ENCODE peak calls at places on chromosomes 13 and 19, in seven cellular contexts. One of them, this sample, is unnamed.

GRCh38 chr13:74987124-74987690 is 494.8 kb downstream of the TBC1D4 start:
- DNase-seq in nephron progenitor cell: no peak
- DNase-seq in LNCaP clone FGC: no peak
- DNase-seq in GM12865: no peak
- DNase-seq in left ventricle myocardium inferior: no peak
- DNase-seq in AG10803: no peak
- DNase-seq in astrocyte of the spinal cord: no peak
- DNase-seq in this sample: no peak

GRCh38 chr13:113951246-113951999 is 22.5 kb downstream of the C13orf46 start:
- DNase-seq in left ventricle myocardium inferior: peak
- DNase-seq in GM12865: peak
- DNase-seq in AG10803: peak
- DNase-seq in astrocyte of the spinal cord: peak
- DNase-seq in LNCaP clone FGC: no peak
- DNase-seq in nephron progenitor cell: peak
- DNase-seq in this sample: peak

GRCh38 chr13:101127741-101128353 is 288.5 kb downstream of the NALCN start:
- DNase-seq in nephron progenitor cell: peak
- DNase-seq in astrocyte of the spinal cord: peak
- DNase-seq in GM12865: peak
- DNase-seq in LNCaP clone FGC: peak
- DNase-seq in left ventricle myocardium inferior: no peak
- DNase-seq in AG10803: peak
- DNase-seq in this sample: peak

GRCh38 chr13:104043184-104043583 is 977.0 kb upstream of the SLC10A2 start:
- DNase-seq in LNCaP clone FGC: no peak
- DNase-seq in astrocyte of the spinal cord: peak
- DNase-seq in nephron progenitor cell: no peak
- DNase-seq in left ventricle myocardium inferior: no peak
- DNase-seq in AG10803: no peak
- DNase-seq in GM12865: no peak
- DNase-seq in this sample: no peak

GRCh38 chr19:47418595-47419036 is 711 bp downstream of the MEIS3 start:
- DNase-seq in astrocyte of the spinal cord: no peak
- DNase-seq in left ventricle myocardium inferior: no peak
- DNase-seq in GM12865: no peak
- DNase-seq in nephron progenitor cell: peak
- DNase-seq in LNCaP clone FGC: no peak
- DNase-seq in AG10803: no peak
- DNase-seq in this sample: no peak

GRCh38 chr13:61180245-61180644 is 235.4 kb downstream of the PCDH20 start:
- DNase-seq in left ventricle myocardium inferior: no peak
- DNase-seq in astrocyte of the spinal cord: no peak
- DNase-seq in nephron progenitor cell: no peak
- DNase-seq in AG10803: no peak
- DNase-seq in LNCaP clone FGC: no peak
- DNase-seq in GM12865: no peak
- DNase-seq in this sample: no peak

GRCh38 chr19:55605637-55606470 is at the start of gene ZNF865:
- DNase-seq in left ventricle myocardium inferior: peak
- DNase-seq in LNCaP clone FGC: peak
- DNase-seq in astrocyte of the spinal cord: peak
- DNase-seq in GM12865: peak
- DNase-seq in AG10803: peak
- DNase-seq in nephron progenitor cell: peak
- DNase-seq in this sample: peak

GRCh38 chr13:24923305-24923640 is 159.3 kb downstream of the RNF17 start:
- DNase-seq in GM12865: peak
- DNase-seq in left ventricle myocardium inferior: no peak
- DNase-seq in AG10803: peak
- DNase-seq in astrocyte of the spinal cord: peak
- DNase-seq in LNCaP clone FGC: no peak
- DNase-seq in nephron progenitor cell: no peak
- DNase-seq in this sample: peak

GRCh38 chr13:112325941-112326645 is 50.1 kb upstream of the SPACA7 start:
- DNase-seq in nephron progenitor cell: no peak
- DNase-seq in left ventricle myocardium inferior: peak
- DNase-seq in AG10803: no peak
- DNase-seq in LNCaP clone FGC: no peak
- DNase-seq in GM12865: no peak
- DNase-seq in astrocyte of the spinal cord: no peak
- DNase-seq in this sample: no peak

GRCh38 chr13:75365724-75366173 is 116.2 kb downstream of the TBC1D4 start:
- DNase-seq in nephron progenitor cell: no peak
- DNase-seq in astrocyte of the spinal cord: peak
- DNase-seq in left ventricle myocardium inferior: no peak
- DNase-seq in AG10803: peak
- DNase-seq in GM12865: peak
- DNase-seq in LNCaP clone FGC: no peak
- DNase-seq in this sample: peak

GRCh38 chr13:95605426-95606125 is 38.9 kb downstream of the DZIP1 start:
- DNase-seq in left ventricle myocardium inferior: no peak
- DNase-seq in GM12865: no peak
- DNase-seq in nephron progenitor cell: no peak
- DNase-seq in AG10803: no peak
- DNase-seq in LNCaP clone FGC: no peak
- DNase-seq in astrocyte of the spinal cord: no peak
- DNase-seq in this sample: no peak

GRCh38 chr19:29672933-29673336 is 7.7 kb downstream of the PLEKHF1 start:
- DNase-seq in astrocyte of the spinal cord: no peak
- DNase-seq in left ventricle myocardium inferior: no peak
- DNase-seq in LNCaP clone FGC: no peak
- DNase-seq in GM12865: peak
- DNase-seq in AG10803: no peak
- DNase-seq in nephron progenitor cell: no peak
- DNase-seq in this sample: peak

GRCh38 chr19:48480151-48480475 is 10.9 kb downstream of the CYTH2 start:
- DNase-seq in LNCaP clone FGC: no peak
- DNase-seq in left ventricle myocardium inferior: peak
- DNase-seq in astrocyte of the spinal cord: peak
- DNase-seq in nephron progenitor cell: no peak
- DNase-seq in AG10803: peak
- DNase-seq in GM12865: no peak
- DNase-seq in this sample: peak

GRCh38 chr13:24220086-24220703 is 59.7 kb downstream of the SPATA13 start:
- DNase-seq in nephron progenitor cell: peak
- DNase-seq in LNCaP clone FGC: peak
- DNase-seq in GM12865: peak
- DNase-seq in left ventricle myocardium inferior: no peak
- DNase-seq in AG10803: peak
- DNase-seq in astrocyte of the spinal cord: peak
- DNase-seq in this sample: peak

GRCh38 chr13:113928701-113929627 is 44.9 kb downstream of the C13orf46 start:
- DNase-seq in AG10803: peak
- DNase-seq in astrocyte of the spinal cord: peak
- DNase-seq in LNCaP clone FGC: peak
- DNase-seq in GM12865: no peak
- DNase-seq in left ventricle myocardium inferior: peak
- DNase-seq in nephron progenitor cell: no peak
- DNase-seq in this sample: no peak

GRCh38 chr19:29450306-29450705 is 75.5 kb upstream of the VSTM2B start:
- DNase-seq in LNCaP clone FGC: no peak
- DNase-seq in GM12865: no peak
- DNase-seq in astrocyte of the spinal cord: no peak
- DNase-seq in AG10803: no peak
- DNase-seq in nephron progenitor cell: no peak
- DNase-seq in left ventricle myocardium inferior: no peak
- DNase-seq in this sample: no peak

GRCh38 chr13:113856716-113857065 is 7.2 kb downstream of the GAS6 start:
- DNase-seq in left ventricle myocardium inferior: no peak
- DNase-seq in astrocyte of the spinal cord: peak
- DNase-seq in nephron progenitor cell: no peak
- DNase-seq in GM12865: no peak
- DNase-seq in AG10803: no peak
- DNase-seq in LNCaP clone FGC: no peak
- DNase-seq in this sample: no peak

GRCh38 chr19:15640904-15641597 is 354 bp downstream of the CYP4F3 start:
- DNase-seq in left ventricle myocardium inferior: no peak
- DNase-seq in GM12865: no peak
- DNase-seq in astrocyte of the spinal cord: no peak
- DNase-seq in LNCaP clone FGC: no peak
- DNase-seq in AG10803: no peak
- DNase-seq in nephron progenitor cell: no peak
- DNase-seq in this sample: no peak

GRCh38 chr19:27974082-27974513 is 1238.9 kb downstream of the UQCRFS1 start:
- DNase-seq in GM12865: peak
- DNase-seq in AG10803: peak
- DNase-seq in nephron progenitor cell: peak
- DNase-seq in LNCaP clone FGC: no peak
- DNase-seq in astrocyte of the spinal cord: peak
- DNase-seq in left ventricle myocardium inferior: no peak
- DNase-seq in this sample: peak

GRCh38 chr13:35987572-35988513 is 143.3 kb downstream of the DCLK1 start:
- DNase-seq in LNCaP clone FGC: no peak
- DNase-seq in GM12865: no peak
- DNase-seq in nephron progenitor cell: no peak
- DNase-seq in left ventricle myocardium inferior: no peak
- DNase-seq in AG10803: no peak
- DNase-seq in astrocyte of the spinal cord: no peak
- DNase-seq in this sample: no peak

GRCh38 chr13:78736142-78736541 is 77.2 kb upstream of the OBI1 start:
- DNase-seq in left ventricle myocardium inferior: no peak
- DNase-seq in GM12865: no peak
- DNase-seq in LNCaP clone FGC: no peak
- DNase-seq in AG10803: no peak
- DNase-seq in nephron progenitor cell: no peak
- DNase-seq in astrocyte of the spinal cord: no peak
- DNase-seq in this sample: no peak

GRCh38 chr19:49916839-49917733 is 11.9 kb upstream of the ATF5 start:
- DNase-seq in nephron progenitor cell: no peak
- DNase-seq in left ventricle myocardium inferior: no peak
- DNase-seq in GM12865: no peak
- DNase-seq in LNCaP clone FGC: no peak
- DNase-seq in astrocyte of the spinal cord: no peak
- DNase-seq in AG10803: no peak
- DNase-seq in this sample: no peak
- TF ChIP-seq CTCF in nephron progenitor cell: peak
- TF ChIP-seq CTCF in left ventricle myocardium inferior: no peak
- TF ChIP-seq CTCF in GM12865: peak
- TF ChIP-seq CTCF in LNCaP clone FGC: no peak
- TF ChIP-seq CTCF in astrocyte of the spinal cord: peak
- TF ChIP-seq CTCF in AG10803: no peak
- TF ChIP-seq CTCF in this sample: no peak

DNA sequence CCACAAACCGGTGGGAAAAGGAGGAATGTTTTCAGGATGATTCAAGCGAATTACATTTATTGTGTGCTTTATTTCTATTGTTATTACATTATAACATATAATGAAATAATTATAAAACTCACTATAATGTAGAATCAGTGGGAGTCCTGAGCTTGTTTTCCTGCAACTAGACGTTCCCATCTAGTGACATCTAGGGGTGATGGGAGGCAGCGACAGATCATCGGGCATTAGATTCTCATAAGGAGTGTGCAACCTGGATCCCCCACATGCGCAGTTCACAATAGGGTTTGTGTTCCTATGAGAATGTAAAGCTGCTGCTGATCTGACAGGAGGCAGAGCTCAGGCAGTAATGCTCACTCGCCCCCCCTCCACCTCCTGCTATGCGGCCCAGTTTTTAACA is 54.5 kb downstream of the SPTBN4 start:
- DNase-seq in nephron progenitor cell: no peak
- DNase-seq in LNCaP clone FGC: no peak
- DNase-seq in astrocyte of the spinal cord: peak
- DNase-seq in left ventricle myocardium inferior: no peak
- DNase-seq in GM12865: peak
- DNase-seq in AG10803: peak
- DNase-seq in this sample: peak
- TF ChIP-seq CTCF in nephron progenitor cell: no peak
- TF ChIP-seq CTCF in LNCaP clone FGC: peak
- TF ChIP-seq CTCF in astrocyte of the spinal cord: peak
- TF ChIP-seq CTCF in left ventricle myocardium inferior: peak
- TF ChIP-seq CTCF in GM12865: peak
- TF ChIP-seq CTCF in AG10803: peak
- TF ChIP-seq CTCF in this sample: peak

GRCh38 chr13:33110713-33111413 is 94.6 kb downstream of the KL start:
- DNase-seq in nephron progenitor cell: no peak
- DNase-seq in left ventricle myocardium inferior: peak
- DNase-seq in AG10803: peak
- DNase-seq in astrocyte of the spinal cord: peak
- DNase-seq in GM12865: peak
- DNase-seq in LNCaP clone FGC: no peak
- DNase-seq in this sample: no peak

GRCh38 chr13:33108620-33109019 is 92.4 kb downstream of the KL start:
- DNase-seq in GM12865: no peak
- DNase-seq in nephron progenitor cell: no peak
- DNase-seq in AG10803: peak
- DNase-seq in astrocyte of the spinal cord: no peak
- DNase-seq in left ventricle myocardium inferior: no peak
- DNase-seq in LNCaP clone FGC: no peak
- DNase-seq in this sample: no peak

GRCh38 chr13:33110386-33110712 is 94.1 kb downstream of the KL start:
- DNase-seq in GM12865: no peak
- DNase-seq in AG10803: peak
- DNase-seq in left ventricle myocardium inferior: no peak
- DNase-seq in LNCaP clone FGC: no peak
- DNase-seq in nephron progenitor cell: no peak
- DNase-seq in astrocyte of the spinal cord: no peak
- DNase-seq in this sample: no peak

GRCh38 chr13:33109801-33110200 is 93.6 kb downstream of the KL start:
- DNase-seq in LNCaP clone FGC: no peak
- DNase-seq in left ventricle myocardium inferior: no peak
- DNase-seq in AG10803: no peak
- DNase-seq in astrocyte of the spinal cord: no peak
- DNase-seq in nephron progenitor cell: no peak
- DNase-seq in GM12865: peak
- DNase-seq in this sample: peak

DNA sequence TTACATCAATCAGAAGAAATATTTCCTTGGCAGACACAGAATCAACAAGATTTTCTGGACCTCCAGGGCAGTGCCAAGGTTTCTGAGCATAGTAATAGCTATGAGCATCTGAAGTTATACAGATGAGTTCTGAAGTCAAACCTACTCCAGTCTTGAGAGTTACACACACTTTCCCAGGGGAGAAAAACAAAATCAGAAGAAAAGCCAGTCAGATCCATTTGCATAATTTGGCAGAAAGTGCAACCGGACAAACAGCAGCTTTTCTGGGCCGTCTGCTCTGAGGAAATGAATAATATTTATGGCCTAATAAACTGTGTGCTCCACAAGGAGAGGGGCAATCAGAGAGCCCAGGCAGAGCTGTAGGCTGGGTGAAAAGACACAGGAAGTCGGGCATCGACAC is 93.1 kb downstream of the KL start:
- DNase-seq in astrocyte of the spinal cord: no peak
- DNase-seq in left ventricle myocardium inferior: no peak
- DNase-seq in LNCaP clone FGC: no peak
- DNase-seq in nephron progenitor cell: no peak
- DNase-seq in GM12865: peak
- DNase-seq in AG10803: peak
- DNase-seq in this sample: no peak
- TF ChIP-seq CTCF in astrocyte of the spinal cord: no peak
- TF ChIP-seq CTCF in left ventricle myocardium inferior: no peak
- TF ChIP-seq CTCF in LNCaP clone FGC: no peak
- TF ChIP-seq CTCF in nephron progenitor cell: no peak
- TF ChIP-seq CTCF in GM12865: no peak
- TF ChIP-seq CTCF in AG10803: no peak
- TF ChIP-seq CTCF in this sample: no peak

GRCh38 chr19:52742516-52742915 is 7.7 kb upstream of the ZNF611 start:
- DNase-seq in left ventricle myocardium inferior: no peak
- DNase-seq in AG10803: no peak
- DNase-seq in LNCaP clone FGC: no peak
- DNase-seq in nephron progenitor cell: no peak
- DNase-seq in GM12865: no peak
- DNase-seq in astrocyte of the spinal cord: no peak
- DNase-seq in this sample: no peak

GRCh38 chr19:52749780-52750179 is 14.9 kb upstream of the ZNF611 start:
- DNase-seq in LNCaP clone FGC: no peak
- DNase-seq in left ventricle myocardium inferior: no peak
- DNase-seq in nephron progenitor cell: no peak
- DNase-seq in AG10803: no peak
- DNase-seq in GM12865: no peak
- DNase-seq in astrocyte of the spinal cord: no peak
- DNase-seq in this sample: no peak

GRCh38 chr19:52748336-52748950 is 13.6 kb upstream of the ZNF611 start:
- DNase-seq in nephron progenitor cell: no peak
- DNase-seq in LNCaP clone FGC: no peak
- DNase-seq in astrocyte of the spinal cord: peak
- DNase-seq in GM12865: peak
- DNase-seq in AG10803: peak
- DNase-seq in left ventricle myocardium inferior: no peak
- DNase-seq in this sample: peak
- TF ChIP-seq CTCF in nephron progenitor cell: peak
- TF ChIP-seq CTCF in LNCaP clone FGC: no peak
- TF ChIP-seq CTCF in astrocyte of the spinal cord: no peak
- TF ChIP-seq CTCF in GM12865: no peak
- TF ChIP-seq CTCF in AG10803: peak
- TF ChIP-seq CTCF in left ventricle myocardium inferior: peak
- TF ChIP-seq CTCF in this sample: peak

This sample was measured in activated CD8-positive, alpha-beta T cell treated with anti-CD3 and anti-CD28 coated beads for 36 hours.